ENCODE peak calls at places on chromosome 3, in ten cellular contexts. One of them, this sample, is unnamed.

GRCh38 chr3:191987951-191988350 is 527.0 kb downstream of the PYDC2 start:
- DNase-seq in fibroblast of lung: peak; percentile 68
- DNase-seq in neural progenitor cell: no peak
- DNase-seq in neuronal stem cell: no peak
- DNase-seq in astrocyte: peak; percentile 62
- DNase-seq in SK-N-SH: no peak
- DNase-seq in IMR-90: no peak
- DNase-seq in mesendoderm: no peak
- DNase-seq in GM12878: no peak
- DNase-seq in keratinocyte: no peak
- DNase-seq in this sample: no peak

GRCh38 chr3:89954135-89954534 is 846.7 kb downstream of the EPHA3 start:
- DNase-seq in fibroblast of lung: no peak
- DNase-seq in neural progenitor cell: no peak
- DNase-seq in neuronal stem cell: no peak
- DNase-seq in astrocyte: no peak
- DNase-seq in SK-N-SH: no peak
- DNase-seq in IMR-90: no peak
- DNase-seq in mesendoderm: no peak
- DNase-seq in GM12878: no peak
- DNase-seq in keratinocyte: no peak
- DNase-seq in this sample: no peak

GRCh38 chr3:426056-426455 is 229.5 kb downstream of the CHL1 start:
- DNase-seq in fibroblast of lung: no peak
- DNase-seq in neural progenitor cell: no peak
- DNase-seq in neuronal stem cell: no peak
- DNase-seq in astrocyte: no peak
- DNase-seq in SK-N-SH: no peak
- DNase-seq in IMR-90: no peak
- DNase-seq in mesendoderm: peak; percentile 37
- DNase-seq in GM12878: no peak
- DNase-seq in keratinocyte: no peak
- DNase-seq in this sample: no peak

GRCh38 chr3:177893321-177893720 is 642.9 kb upstream of the KCNMB2 start:
- DNase-seq in fibroblast of lung: no peak
- DNase-seq in neural progenitor cell: no peak
- DNase-seq in neuronal stem cell: no peak
- DNase-seq in astrocyte: no peak
- DNase-seq in SK-N-SH: no peak
- DNase-seq in IMR-90: no peak
- DNase-seq in mesendoderm: peak; percentile 46
- DNase-seq in GM12878: no peak
- DNase-seq in keratinocyte: no peak
- DNase-seq in this sample: no peak

GRCh38 chr3:132417695-132418520 is 606 bp downstream of the DNAJC13 start:
- DNase-seq in fibroblast of lung: peak; percentile 77
- DNase-seq in neural progenitor cell: peak; percentile 68
- DNase-seq in neuronal stem cell: no peak
- DNase-seq in astrocyte: peak; percentile 66
- DNase-seq in SK-N-SH: peak; percentile 55
- DNase-seq in IMR-90: peak; percentile 58
- DNase-seq in mesendoderm: peak; percentile 69
- DNase-seq in GM12878: peak; percentile 31
- DNase-seq in keratinocyte: no peak
- DNase-seq in this sample: no peak

GRCh38 chr3:127440384-127440783 is 150.1 kb downstream of the TPRA1 start:
- DNase-seq in fibroblast of lung: no peak
- DNase-seq in neural progenitor cell: no peak
- DNase-seq in neuronal stem cell: no peak
- DNase-seq in astrocyte: no peak
- DNase-seq in SK-N-SH: no peak
- DNase-seq in IMR-90: no peak
- DNase-seq in mesendoderm: no peak
- DNase-seq in GM12878: no peak
- DNase-seq in keratinocyte: no peak
- DNase-seq in this sample: peak; percentile 26

GRCh38 chr3:50195501-50196252 is 4.3 kb downstream of the GNAT1 start:
- DNase-seq in fibroblast of lung: no peak
- DNase-seq in neural progenitor cell: no peak
- DNase-seq in neuronal stem cell: no peak
- DNase-seq in astrocyte: no peak
- DNase-seq in SK-N-SH: no peak
- DNase-seq in IMR-90: no peak
- DNase-seq in mesendoderm: peak; percentile 40
- DNase-seq in GM12878: no peak
- DNase-seq in keratinocyte: no peak
- DNase-seq in this sample: no peak

GRCh38 chr3:141100531-141101320 is 49.6 kb downstream of the SPSB4 start:
- DNase-seq in fibroblast of lung: no peak
- DNase-seq in neural progenitor cell: no peak
- DNase-seq in neuronal stem cell: no peak
- DNase-seq in astrocyte: no peak
- DNase-seq in SK-N-SH: no peak
- DNase-seq in IMR-90: no peak
- DNase-seq in mesendoderm: no peak
- DNase-seq in GM12878: no peak
- DNase-seq in keratinocyte: no peak
- DNase-seq in this sample: no peak

GRCh38 chr3:170725285-170725731 is 139.4 kb upstream of the SLC7A14 start:
- DNase-seq in fibroblast of lung: peak; percentile 80
- DNase-seq in neural progenitor cell: no peak
- DNase-seq in neuronal stem cell: no peak
- DNase-seq in astrocyte: peak; percentile 73
- DNase-seq in SK-N-SH: no peak
- DNase-seq in IMR-90: peak; percentile 54
- DNase-seq in mesendoderm: no peak
- DNase-seq in GM12878: no peak
- DNase-seq in keratinocyte: no peak
- DNase-seq in this sample: no peak

GRCh38 chr3:17982211-17982880 is 239.9 kb upstream of the TBC1D5 start:
- DNase-seq in fibroblast of lung: no peak
- DNase-seq in neural progenitor cell: no peak
- DNase-seq in neuronal stem cell: no peak
- DNase-seq in astrocyte: no peak
- DNase-seq in SK-N-SH: no peak
- DNase-seq in IMR-90: no peak
- DNase-seq in mesendoderm: no peak
- DNase-seq in GM12878: no peak
- DNase-seq in keratinocyte: no peak
- DNase-seq in this sample: no peak

GRCh38 chr3:177211503-177212277 is 14.4 kb upstream of the TBL1XR1 start:
- DNase-seq in fibroblast of lung: no peak
- DNase-seq in neural progenitor cell: no peak
- DNase-seq in neuronal stem cell: no peak
- DNase-seq in astrocyte: no peak
- DNase-seq in SK-N-SH: no peak
- DNase-seq in IMR-90: no peak
- DNase-seq in mesendoderm: no peak
- DNase-seq in GM12878: no peak
- DNase-seq in keratinocyte: no peak
- DNase-seq in this sample: no peak

GRCh38 chr3:57059416-57059815 is 1.0 kb upstream of the SPATA12 start:
- DNase-seq in fibroblast of lung: no peak
- DNase-seq in neural progenitor cell: no peak
- DNase-seq in neuronal stem cell: no peak
- DNase-seq in astrocyte: no peak
- DNase-seq in SK-N-SH: peak; percentile 56
- DNase-seq in IMR-90: no peak
- DNase-seq in mesendoderm: peak; percentile 52
- DNase-seq in GM12878: no peak
- DNase-seq in keratinocyte: peak; percentile 52
- DNase-seq in this sample: no peak

GRCh38 chr3:55484741-55485207 is 2.3 kb downstream of the WNT5A start:
- DNase-seq in fibroblast of lung: no peak
- DNase-seq in neural progenitor cell: no peak
- DNase-seq in neuronal stem cell: no peak
- DNase-seq in astrocyte: no peak
- DNase-seq in SK-N-SH: no peak
- DNase-seq in IMR-90: no peak
- DNase-seq in mesendoderm: no peak
- DNase-seq in GM12878: no peak
- DNase-seq in keratinocyte: no peak
- DNase-seq in this sample: no peak

GRCh38 chr3:190532626-190533155 is 18.8 kb downstream of the IL1RAP start:
- DNase-seq in fibroblast of lung: no peak
- DNase-seq in neural progenitor cell: no peak
- DNase-seq in neuronal stem cell: no peak
- DNase-seq in astrocyte: no peak
- DNase-seq in SK-N-SH: no peak
- DNase-seq in IMR-90: no peak
- DNase-seq in mesendoderm: no peak
- DNase-seq in GM12878: no peak
- DNase-seq in keratinocyte: no peak
- DNase-seq in this sample: no peak

GRCh38 chr3:45736707-45737106 is 47.5 kb downstream of the SACM1L start:
- DNase-seq in fibroblast of lung: no peak
- DNase-seq in neural progenitor cell: no peak
- DNase-seq in neuronal stem cell: no peak
- DNase-seq in astrocyte: no peak
- DNase-seq in SK-N-SH: no peak
- DNase-seq in IMR-90: no peak
- DNase-seq in mesendoderm: no peak
- DNase-seq in GM12878: no peak
- DNase-seq in keratinocyte: no peak
- DNase-seq in this sample: no peak
- H3K36me3 ChIP-seq in fibroblast of lung: peaks cover 5% of the 10 kb centered on the region
- H3K36me3 ChIP-seq in neural progenitor cell: peaks cover 26% of the 10 kb centered on the region
- H3K36me3 ChIP-seq in neuronal stem cell: peaks cover 97% of the 10 kb centered on the region
- H3K36me3 ChIP-seq in astrocyte: peaks cover 52% of the 10 kb centered on the region
- H3K36me3 ChIP-seq in SK-N-SH: peaks cover 82% of the 10 kb centered on the region
- H3K36me3 ChIP-seq in IMR-90: peaks cover 37% of the 10 kb centered on the region
- H3K36me3 ChIP-seq in mesendoderm: peaks cover 7% of the 10 kb centered on the region
- H3K36me3 ChIP-seq in GM12878: peaks cover 9% of the 10 kb centered on the region
- H3K36me3 ChIP-seq in keratinocyte: peaks cover 25% of the 10 kb centered on the region
- H3K36me3 ChIP-seq in this sample: peaks cover 73% of the 10 kb centered on the region

DNA sequence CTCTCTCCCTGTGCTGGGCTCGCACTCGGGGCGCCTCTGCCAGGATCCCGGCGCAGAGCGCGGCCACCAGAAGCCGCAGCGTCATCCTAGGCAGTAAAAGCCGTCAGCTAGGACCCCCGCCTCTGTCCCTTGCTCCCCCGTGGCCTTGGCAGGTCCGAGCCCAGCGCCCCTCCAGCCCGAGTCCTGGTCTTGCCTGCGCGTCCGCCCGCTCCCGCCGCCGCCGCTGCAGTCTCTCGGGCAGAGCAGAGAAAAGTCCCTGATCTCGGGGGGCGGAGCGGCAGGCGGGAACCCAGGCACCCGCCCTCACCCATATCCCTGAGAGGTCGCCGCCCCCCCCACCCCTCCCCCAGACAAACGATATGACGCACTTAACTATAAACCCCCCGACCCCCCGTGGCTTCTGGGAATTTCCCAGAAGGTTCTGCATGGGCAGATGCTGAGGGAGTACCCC is at the start of gene COL7A1:
- DNase-seq in fibroblast of lung: no peak
- DNase-seq in neural progenitor cell: no peak
- DNase-seq in neuronal stem cell: no peak
- DNase-seq in astrocyte: no peak
- DNase-seq in SK-N-SH: peak; percentile 80
- DNase-seq in IMR-90: no peak
- DNase-seq in mesendoderm: no peak
- DNase-seq in GM12878: no peak
- DNase-seq in keratinocyte: peak; percentile 69
- DNase-seq in this sample: no peak
- H3K4me3 ChIP-seq in fibroblast of lung: peak within 1 kb of the TSS; percentile 49
- H3K4me3 ChIP-seq in neural progenitor cell: no peak within 1 kb of the TSS
- H3K4me3 ChIP-seq in neuronal stem cell: no peak within 1 kb of the TSS
- H3K4me3 ChIP-seq in astrocyte: peak within 1 kb of the TSS; percentile 58
- H3K4me3 ChIP-seq in SK-N-SH: peak within 1 kb of the TSS; percentile 54
- H3K4me3 ChIP-seq in IMR-90: peak within 1 kb of the TSS; percentile 52
- H3K4me3 ChIP-seq in mesendoderm: no peak within 1 kb of the TSS
- H3K4me3 ChIP-seq in GM12878: no peak within 1 kb of the TSS
- H3K4me3 ChIP-seq in keratinocyte: peak within 1 kb of the TSS; percentile 60
- H3K4me3 ChIP-seq in this sample: no peak within 1 kb of the TSS

DNA sequence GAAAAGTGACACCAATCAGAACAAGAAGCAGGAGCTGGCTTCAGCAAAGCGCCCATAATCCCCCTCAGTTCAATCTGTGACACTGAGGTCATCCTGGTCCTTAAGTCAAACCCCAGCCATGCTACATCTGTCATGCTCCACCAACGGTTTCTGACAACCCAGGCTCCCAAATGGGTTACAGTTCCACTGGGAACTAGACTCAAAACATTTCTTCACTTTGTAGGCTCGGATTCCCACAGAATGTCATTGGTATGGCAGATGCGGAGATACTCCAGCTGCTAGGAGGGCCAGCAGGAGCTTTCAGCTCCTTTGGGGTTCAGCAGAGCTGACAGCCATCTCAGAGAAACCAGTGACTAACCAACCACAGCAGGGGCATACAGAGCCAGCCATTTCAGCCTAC is 48.9 kb downstream of the SUMF1 start:
- DNase-seq in fibroblast of lung: no peak
- DNase-seq in neural progenitor cell: no peak
- DNase-seq in neuronal stem cell: no peak
- DNase-seq in astrocyte: no peak
- DNase-seq in SK-N-SH: no peak
- DNase-seq in IMR-90: no peak
- DNase-seq in mesendoderm: no peak
- DNase-seq in GM12878: no peak
- DNase-seq in keratinocyte: no peak
- DNase-seq in this sample: no peak
- H3K9ac ChIP-seq in fibroblast of lung: no peak overlapping the region
- H3K9ac ChIP-seq in neural progenitor cell: no peak overlapping the region
- H3K9ac ChIP-seq in neuronal stem cell: no peak overlapping the region
- H3K9ac ChIP-seq in astrocyte: no peak overlapping the region
- H3K9ac ChIP-seq in SK-N-SH: no peak overlapping the region
- H3K9ac ChIP-seq in IMR-90: no peak overlapping the region
- H3K9ac ChIP-seq in mesendoderm: no peak overlapping the region
- H3K9ac ChIP-seq in GM12878: no peak overlapping the region
- H3K9ac ChIP-seq in keratinocyte: no peak overlapping the region
- H3K9ac ChIP-seq in this sample: no peak overlapping the region

GRCh38 chr3:47847256-47847655 is 44.3 kb downstream of the DHX30 start:
- DNase-seq in fibroblast of lung: no peak
- DNase-seq in neural progenitor cell: no peak
- DNase-seq in neuronal stem cell: no peak
- DNase-seq in astrocyte: no peak
- DNase-seq in SK-N-SH: peak; percentile 40
- DNase-seq in IMR-90: no peak
- DNase-seq in mesendoderm: peak; percentile 53
- DNase-seq in GM12878: no peak
- DNase-seq in keratinocyte: no peak
- DNase-seq in this sample: peak; percentile 62

GRCh38 chr3:47846880-47847248 is 43.9 kb downstream of the DHX30 start:
- DNase-seq in fibroblast of lung: no peak
- DNase-seq in neural progenitor cell: no peak
- DNase-seq in neuronal stem cell: no peak
- DNase-seq in astrocyte: no peak
- DNase-seq in SK-N-SH: no peak
- DNase-seq in IMR-90: no peak
- DNase-seq in mesendoderm: no peak
- DNase-seq in GM12878: no peak
- DNase-seq in keratinocyte: no peak
- DNase-seq in this sample: peak; percentile 73

GRCh38 chr3:47848599-47849117 is 45.7 kb downstream of the DHX30 start:
- DNase-seq in fibroblast of lung: no peak
- DNase-seq in neural progenitor cell: no peak
- DNase-seq in neuronal stem cell: no peak
- DNase-seq in astrocyte: no peak
- DNase-seq in SK-N-SH: no peak
- DNase-seq in IMR-90: no peak
- DNase-seq in mesendoderm: no peak
- DNase-seq in GM12878: no peak
- DNase-seq in keratinocyte: no peak
- DNase-seq in this sample: peak; percentile 70

GRCh38 chr3:47849186-47850061 is 46.5 kb downstream of the DHX30 start:
- DNase-seq in fibroblast of lung: no peak
- DNase-seq in neural progenitor cell: no peak
- DNase-seq in neuronal stem cell: no peak
- DNase-seq in astrocyte: no peak
- DNase-seq in SK-N-SH: peak; percentile 35
- DNase-seq in IMR-90: no peak
- DNase-seq in mesendoderm: no peak
- DNase-seq in GM12878: no peak
- DNase-seq in keratinocyte: no peak
- DNase-seq in this sample: peak; percentile 73

GRCh38 chr3:47847801-47848518 is 45.0 kb downstream of the DHX30 start:
- DNase-seq in fibroblast of lung: no peak
- DNase-seq in neural progenitor cell: no peak
- DNase-seq in neuronal stem cell: no peak
- DNase-seq in astrocyte: no peak
- DNase-seq in SK-N-SH: no peak
- DNase-seq in IMR-90: no peak
- DNase-seq in mesendoderm: no peak
- DNase-seq in GM12878: no peak
- DNase-seq in keratinocyte: no peak
- DNase-seq in this sample: peak; percentile 69
- H3K36me3 ChIP-seq in fibroblast of lung: peaks cover 71% of the 10 kb centered on the region
- H3K36me3 ChIP-seq in neural progenitor cell: no peaks in the 10 kb centered on the region
- H3K36me3 ChIP-seq in neuronal stem cell: peaks cover 100% of the 10 kb centered on the region
- H3K36me3 ChIP-seq in astrocyte: peaks cover 45% of the 10 kb centered on the region
- H3K36me3 ChIP-seq in SK-N-SH: peaks cover 34% of the 10 kb centered on the region
- H3K36me3 ChIP-seq in IMR-90: peaks cover 94% of the 10 kb centered on the region
- H3K36me3 ChIP-seq in mesendoderm: peaks cover 38% of the 10 kb centered on the region
- H3K36me3 ChIP-seq in GM12878: peaks cover 59% of the 10 kb centered on the region
- H3K36me3 ChIP-seq in keratinocyte: peaks cover 60% of the 10 kb centered on the region
- H3K36me3 ChIP-seq in this sample: peaks cover 69% of the 10 kb centered on the region

This sample was measured in kidney.